ENCODE peak calls at places on chromosomes 4 and X, in five cellular contexts. H, U, S, B and D are unnamed samples.
A peak's percentile ranks its signal among the peaks of the same experiment; 100 is the strongest.

GRCh38 chr4:182185491-182185890 is 57.7 kb upstream of the TENM3 start:
- DNase-seq in H (no peak), S (no peak), B (no peak), U (no peak), D (no peak)

GRCh38 chr4:7005571-7005970 is 37.6 kb upstream of the TADA2B start:
- DNase-seq in H (no peak), B (no peak), S (no peak), U (no peak), D (no peak)

GRCh38 chrX:100413231-100413630 is 3.2 kb upstream of the PCDH19 start:
- DNase-seq in U (no peak), H (peak; percentile 35), B (no peak), S (no peak), D (no peak)

GRCh38 chr4:150348079-150348478 is 233.9 kb upstream of the MAB21L2 start:
- DNase-seq in H (no peak), S (no peak), U (no peak), B (no peak), D (no peak)

GRCh38 chr4:84899616-84900015 is 66.9 kb downstream of the WDFY3 start:
- DNase-seq in H (no peak), B (no peak), S (no peak), U (no peak), D (no peak)

GRCh38 chr4:9703391-9703790 is 78.0 kb upstream of the DRD5 start:
- DNase-seq in H (peak; percentile 52), B (peak; percentile 42), S (peak; percentile 94), U (no peak), D (no peak)

GRCh38 chr4:117640836-117641235 is 393.4 kb upstream of the NDST3 start:
- DNase-seq in S (no peak), U (no peak), H (no peak), B (no peak), D (no peak)

GRCh38 chr4:1409079-1409805 is 3.0 kb upstream of the NKX1-1 start:
- DNase-seq in S (no peak), H (no peak), U (no peak), B (no peak), D (no peak)

GRCh38 chr4:142282870-142283431 is 563.1 kb downstream of the INPP4B start:
- DNase-seq in S (peak; percentile 50), H (no peak), U (no peak), B (no peak), D (no peak)

GRCh38 chr4:15234101-15234500 is 193.7 kb upstream of the C1QTNF7 start:
- DNase-seq in U (no peak), S (no peak), H (no peak), B (no peak), D (no peak)

GRCh38 chr4:71167083-71167482 is 171.7 kb upstream of the SLC4A4 start:
- DNase-seq in B (no peak), H (no peak), U (no peak), S (no peak), D (no peak)

GRCh38 chr4:55351824-55352223 is 5.8 kb downstream of the SRD5A3 start:
- DNase-seq in U (no peak), H (no peak), B (no peak), S (no peak), D (no peak)

GRCh38 chr4:28562913-28563312 is 1702.3 kb downstream of the STIM2 start:
- DNase-seq in U (no peak), B (no peak), H (no peak), S (no peak), D (no peak)

GRCh38 chr4:154164931-154165839 is 326.4 kb downstream of the DCHS2 start:
- DNase-seq in H (no peak), U (no peak), B (no peak), S (no peak), D (no peak)

GRCh38 chr4:65825121-65825520 is 154.8 kb upstream of the EPHA5 start:
- DNase-seq in S (no peak), B (no peak), U (no peak), H (no peak), D (no peak)

GRCh38 chrX:146243071-146243470 is 425.4 kb downstream of the SLITRK2 start:
- DNase-seq in B (no peak), H (no peak), U (no peak), S (no peak), D (no peak)

GRCh38 chr4:160351018-160351417 is 1248.1 kb downstream of the RAPGEF2 start:
- DNase-seq in H (no peak), S (no peak), B (no peak), U (no peak), D (no peak)

GRCh38 chr4:123398803-123399637 is 2.4 kb downstream of the SPRY1 start:
- DNase-seq in S (no peak), H (peak; percentile 36), U (no peak), B (peak; percentile 28), D (no peak)

GRCh38 chr4:117801756-117802155 is 232.5 kb upstream of the NDST3 start:
- DNase-seq in B (no peak), S (no peak), U (no peak), H (no peak), D (no peak)

GRCh38 chr4:176034498-176034897 is 31.1 kb upstream of the WDR17 start:
- DNase-seq in B (no peak), H (no peak), S (no peak), U (no peak), D (no peak)

GRCh38 chr4:154660052-154660451 is 47.6 kb upstream of the FGG start:
- DNase-seq in B (no peak), S (no peak), H (no peak), U (no peak), D (no peak)

GRCh38 chrX:54494970-54495813 is 842 bp downstream of the FGD1 start:
- DNase-seq in B (no peak), U (no peak), H (no peak), S (peak; percentile 47), D (no peak)

GRCh38 chr4:73315091-73315490 is 56.5 kb upstream of the ANKRD17 start:
- DNase-seq in H (no peak), S (no peak), U (no peak), B (no peak), D (no peak)